ENCODE peak calls at places on chromosomes 6 and 20, in five cellular contexts. D is astrocyte, B is endodermal cell, R is fibroblast of lung, E is endothelial cell of umbilical vein. H is an unnamed sample.

GRCh38 chr20:33277471-33278441 is 5.3 kb upstream of the BPIFB1 start:
- DNase-seq in B (no peak), D (no peak), E (no peak), R (no peak), H (no peak)

GRCh38 chr6:118705799-118706481 is 54.5 kb upstream of the CEP85L start:
- DNase-seq in R (peak; percentile 50), D (peak; percentile 86), E (peak; percentile 74), B (peak; percentile 78), H (no peak)

GRCh38 chr6:147949981-147950622 is 392.5 kb upstream of the SASH1 start:
- DNase-seq in R (peak; percentile 34), D (peak; percentile 29), B (no peak), E (peak; percentile 12), H (no peak)

GRCh38 chr20:54345301-54345724 is 130.1 kb upstream of the DOK5 start:
- DNase-seq in B (no peak), D (peak; percentile 88), E (peak; percentile 81), R (peak; percentile 87), H (no peak)

GRCh38 chr6:36345681-36346417 is 9.2 kb upstream of the BNIP5 start:
- DNase-seq in D (no peak), R (no peak), B (peak; percentile 65), E (no peak), H (no peak)

GRCh38 chr6:1337791-1338190 is 25.9 kb downstream of the FOXQ1 start:
- DNase-seq in B (no peak), D (no peak), R (peak; percentile 57), E (no peak), H (no peak)

GRCh38 chr20:35600176-35600995 is 15.2 kb upstream of the SPAG4 start:
- DNase-seq in D (no peak), E (no peak), R (no peak), B (peak; percentile 82), H (peak; percentile 76)

GRCh38 chr20:4814696-4815252 is 93.1 kb downstream of the PRND start:
- DNase-seq in B (no peak), E (peak; percentile 34), D (no peak), R (no peak), H (peak; percentile 77)

GRCh38 chr6:149933461-149933860 is 8.4 kb upstream of the ULBP2 start:
- DNase-seq in B (peak; percentile 22), R (no peak), E (no peak), D (no peak), H (peak; percentile 15)

GRCh38 chr6:32906539-32906938 is 34.3 kb downstream of the HLA-DMB start:
- DNase-seq in D (peak; percentile 66), E (no peak), R (peak; percentile 55), B (no peak), H (no peak)

GRCh38 chr6:120230008-120230407 is 880.4 kb upstream of the MAN1A1 start:
- DNase-seq in R (no peak), E (no peak), B (peak; percentile 75), D (no peak), H (no peak)

GRCh38 chr6:5023923-5024322 is 20.1 kb upstream of the RPP40 start:
- DNase-seq in E (no peak), B (no peak), D (no peak), R (no peak), H (no peak)

GRCh38 chr6:67300430-67301040 is 1334.5 kb upstream of the ADGRB3 start:
- DNase-seq in D (no peak), E (no peak), R (no peak), B (no peak), H (no peak)

GRCh38 chr6:23003671-23004598 is 434.6 kb downstream of the HDGFL1 start:
- DNase-seq in B (no peak), E (no peak), R (peak; percentile 94), D (no peak), H (no peak)

GRCh38 chr6:145529582-145529981 is 205.7 kb downstream of the EPM2A start:
- DNase-seq in R (no peak), B (no peak), E (no peak), D (no peak), H (no peak)

GRCh38 chr6:28600188-28600587 is 74.5 kb downstream of the GPX5 start:
- DNase-seq in B (no peak), R (no peak), D (no peak), E (no peak), H (no peak)

GRCh38 chr6:50927816-50928215 is 109.1 kb downstream of the TFAP2B start:
- DNase-seq in B (no peak), R (no peak), E (no peak), D (peak; percentile 52), H (no peak)

GRCh38 chr6:161073940-161074339 is 82.4 kb downstream of the MAP3K4 start:
- DNase-seq in B (no peak), D (no peak), E (no peak), R (no peak), H (no peak)

GRCh38 chr6:158143700-158144099 is 24.4 kb downstream of the SERAC1 start:
- DNase-seq in B (peak; percentile 71), D (no peak), R (peak; percentile 42), E (no peak), H (no peak)

GRCh38 chr20:1108437-1108920 is 9.9 kb upstream of the PSMF1 start:
- DNase-seq in E (peak; percentile 35), R (peak; percentile 25), B (peak; percentile 89), D (no peak), H (peak; percentile 79)

GRCh38 chr20:51500311-51500710 is 42.2 kb downstream of the NFATC2 start:
- DNase-seq in D (peak; percentile 31), R (no peak), B (peak; percentile 31), E (no peak), H (no peak)

GRCh38 chr6:139577124-139577800 is 202.8 kb upstream of the CITED2 start:
- DNase-seq in R (no peak), E (no peak), D (peak; percentile 59), B (no peak), H (no peak)

GRCh38 chr6:5464096-5464885 is 203.0 kb downstream of the FARS2 start:
- DNase-seq in E (no peak), B (no peak), D (peak; percentile 45), R (no peak), H (no peak)

GRCh38 chr6:110357298-110357695 is 852 bp downstream of the METTL24 start:
- DNase-seq in B (no peak), D (no peak), R (peak; percentile 2), E (no peak), H (no peak)

GRCh38 chr20:62623488-62624324 is 18.6 kb upstream of the SLCO4A1 start:
- DNase-seq in D (peak; percentile 65), R (peak; percentile 83), B (peak; percentile 96), E (peak; percentile 93), H (peak; percentile 99)
- H3K9ac ChIP-seq in D (peak overlapping the region; percentile 40), R (no peak overlapping the region), B (no peak overlapping the region), E (peak overlapping the region; percentile 49), H (peak overlapping the region; percentile 4)

GRCh38 chr6:37942606-37943376 is 123.3 kb downstream of the ZFAND3 start:
- DNase-seq in D (no peak), B (no peak), R (peak; percentile 56), E (no peak), H (no peak)

GRCh38 chr6:37940074-37940847 is 120.7 kb downstream of the ZFAND3 start:
- DNase-seq in D (peak; percentile 29), B (no peak), E (peak; percentile 66), R (peak; percentile 70), H (no peak)

GRCh38 chr6:37946021-37946420 is 126.5 kb downstream of the ZFAND3 start:
- DNase-seq in E (no peak), R (no peak), B (no peak), D (no peak), H (no peak)

GRCh38 chr6:37938909-37939308 is 119.4 kb downstream of the ZFAND3 start:
- DNase-seq in R (peak; percentile 13), E (no peak), D (peak; percentile 19), B (no peak), H (no peak)

DNA sequence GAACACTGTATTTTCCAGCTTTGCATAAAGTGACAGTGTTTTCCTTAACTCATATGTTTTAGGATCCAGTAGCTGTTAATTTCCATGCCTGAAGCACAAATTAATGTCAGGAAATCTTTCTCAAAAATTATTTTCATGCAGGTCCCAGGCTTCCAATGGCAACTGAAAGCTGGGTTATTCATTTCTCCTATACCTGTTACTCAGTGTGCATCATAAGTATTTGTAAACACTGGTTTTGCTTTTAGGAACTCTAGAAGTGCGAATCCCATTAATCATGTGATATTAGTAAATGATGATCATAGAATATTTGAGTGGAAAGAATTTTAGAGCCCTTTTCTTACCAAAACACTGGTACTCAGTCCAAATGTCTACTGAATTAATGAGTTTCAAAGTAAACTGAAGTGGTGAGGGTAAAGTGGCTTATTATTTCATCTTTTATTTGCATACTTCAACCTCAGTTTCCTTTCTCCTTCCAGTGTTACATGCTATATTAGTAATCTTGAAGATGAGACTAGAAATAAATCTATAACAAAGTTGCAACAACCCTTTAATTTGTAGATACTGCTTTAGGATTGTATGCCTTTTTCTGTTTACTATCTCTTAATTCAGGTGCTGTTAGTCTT is 124.0 kb downstream of the ZFAND3 start:
- DNase-seq in B (no peak), R (no peak), D (no peak), E (no peak), H (no peak)
- H3K4me3 ChIP-seq in B (no peak overlapping the region), R (no peak overlapping the region), D (no peak overlapping the region), E (no peak overlapping the region), H (no peak overlapping the region)

GRCh38 chr6:151240861-151241642 is 1.3 kb downstream of the AKAP12 start:
- DNase-seq in D (peak; percentile 85), B (peak; percentile 82), E (peak; percentile 66), R (peak; percentile 74), H (peak; percentile 86)
- H3K9ac ChIP-seq in D (peak overlapping the region; percentile 87), B (peak overlapping the region; percentile 42), E (peak overlapping the region; percentile 98), R (peak overlapping the region; percentile 77), H (peak overlapping the region; percentile 52)

DNA sequence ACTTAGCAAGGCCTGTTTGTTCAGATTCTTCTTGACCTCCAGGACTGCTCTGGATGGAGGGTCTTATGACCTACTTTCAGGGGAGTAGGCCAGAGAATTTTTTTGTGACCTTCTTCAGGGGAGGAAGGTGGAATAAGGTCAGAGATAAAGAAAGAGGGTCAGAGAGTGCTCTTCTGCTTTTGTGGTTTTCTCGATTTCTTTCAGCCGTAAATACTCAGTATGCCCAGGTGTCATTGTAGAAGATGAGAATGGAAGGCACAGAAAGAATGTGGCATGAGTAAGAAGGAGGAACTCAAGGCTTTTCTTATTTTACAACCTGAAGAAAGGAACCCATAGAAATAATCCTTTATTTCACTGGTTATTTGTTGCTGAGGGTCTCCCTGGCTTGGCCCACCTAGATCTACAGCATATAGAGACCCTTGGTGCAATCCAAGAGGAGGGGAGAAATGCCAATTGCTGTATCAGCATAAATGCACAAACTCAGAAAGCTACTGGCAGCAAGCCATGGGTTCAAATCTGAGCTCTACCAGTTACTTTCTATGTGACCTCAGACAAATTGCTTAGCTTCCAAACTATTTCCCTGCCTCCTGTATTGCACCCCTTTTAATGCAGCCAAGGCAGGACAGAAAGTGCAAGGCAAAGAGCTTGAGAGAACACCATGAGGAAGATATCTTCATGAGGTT is 68.0 kb downstream of the OLIG3 start:
- DNase-seq in B (no peak), R (no peak), D (no peak), E (no peak), H (no peak)
- H3K4me3 ChIP-seq in B (no peak overlapping the region), R (no peak overlapping the region), D (no peak overlapping the region), E (no peak overlapping the region), H (no peak overlapping the region)

DNA sequence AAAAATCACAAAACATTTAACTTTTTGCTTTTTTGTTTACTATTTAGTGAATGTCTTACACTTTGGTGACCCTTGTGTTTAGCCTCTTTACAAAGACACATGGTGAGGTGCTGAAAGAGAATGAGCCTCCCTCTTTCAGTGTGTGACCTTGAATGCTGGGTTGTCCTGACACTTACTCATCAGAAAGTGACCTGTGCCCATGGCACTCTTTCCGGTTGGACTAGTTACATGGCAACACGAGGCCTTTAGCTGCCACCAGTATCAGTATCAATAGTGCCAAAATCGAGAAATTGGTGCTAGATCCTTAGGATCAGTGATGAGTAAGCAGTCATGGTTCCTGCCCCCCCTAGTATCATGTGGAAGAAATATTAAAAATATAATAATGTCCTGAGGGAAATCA is 1.7 kb upstream of the RPL7L1 start:
- DNase-seq in B (no peak), E (no peak), D (no peak), R (no peak), H (no peak)
- H3K9ac ChIP-seq in B (no peak overlapping the region), E (no peak overlapping the region), D (no peak overlapping the region), R (no peak overlapping the region), H (no peak overlapping the region)